ENCODE peak calls at places on chromosomes 7 and 10, in five cellular contexts. Z, V, G, L and O are unnamed samples.

GRCh38 chr10:80211786-80212185 is 6.4 kb upstream of the ANXA11 start:
- DNase-seq in Z (no peak), V (no peak), G (no peak), L (no peak), O (no peak)

GRCh38 chr7:46654546-46655443 is 733.7 kb upstream of the IGFBP3 start:
- DNase-seq in Z (no peak), V (no peak), G (peak; percentile 15), L (no peak), O (no peak)

GRCh38 chr7:27997188-27997707 is 183.3 kb downstream of the JAZF1 start:
- DNase-seq in Z (no peak), V (no peak), G (no peak), L (no peak), O (no peak)

GRCh38 chr7:1882451-1882850 is 212.4 kb downstream of the ELFN1 start:
- DNase-seq in Z (no peak), V (no peak), G (no peak), L (no peak), O (no peak)

GRCh38 chr10:51399840-51400239 is 299.6 kb downstream of the CSTF2T start:
- DNase-seq in Z (no peak), V (no peak), G (no peak), L (no peak), O (no peak)

GRCh38 chr10:113504423-113504822 is 48.4 kb upstream of the HABP2 start:
- DNase-seq in Z (no peak), V (no peak), G (no peak), L (no peak), O (no peak)

GRCh38 chr10:12717981-12718707 is 283.4 kb downstream of the CCDC3 start:
- DNase-seq in Z (peak; percentile 31), V (no peak), G (no peak), L (no peak), O (peak; percentile 51)

GRCh38 chr7:12258074-12258473 is 47.0 kb downstream of the TMEM106B start:
- DNase-seq in Z (no peak), V (no peak), G (no peak), L (no peak), O (no peak)

GRCh38 chr7:92751902-92752901 is 84.2 kb downstream of the CDK6 start:
- DNase-seq in Z (no peak), V (no peak), G (peak; percentile 96), L (no peak), O (peak; percentile 89)

GRCh38 chr10:88660593-88660884 is 3.7 kb upstream of the LIPF start:
- DNase-seq in Z (no peak), V (no peak), G (no peak), L (no peak), O (no peak)

GRCh38 chr7:81155654-81156373 is 237.0 kb upstream of the SEMA3C start:
- DNase-seq in Z (no peak), V (no peak), G (no peak), L (no peak), O (no peak)

GRCh38 chr10:85524001-85524400 is 842.6 kb downstream of the GRID1 start:
- DNase-seq in Z (no peak), V (no peak), G (no peak), L (no peak), O (no peak)

GRCh38 chr7:33590902-33591301 is 314.4 kb upstream of the BMPER start:
- DNase-seq in Z (no peak), V (no peak), G (peak; percentile 91), L (no peak), O (no peak)

GRCh38 chr7:101947899-101948298 is 130.5 kb downstream of the CUX1 start:
- DNase-seq in Z (no peak), V (no peak), G (no peak), L (peak; percentile 79), O (no peak)

GRCh38 chr10:70761727-70762350 is 23.3 kb downstream of the TBATA start:
- DNase-seq in Z (no peak), V (no peak), G (no peak), L (no peak), O (no peak)

GRCh38 chr10:58998924-58999713 is 177.3 kb upstream of the PHYHIPL start:
- DNase-seq in Z (no peak), V (no peak), G (no peak), L (peak; percentile 80), O (peak; percentile 82)

GRCh38 chr7:144048648-144049047 is at the start of gene OR2A5:
- DNase-seq in Z (no peak), V (no peak), G (no peak), L (no peak), O (no peak)

GRCh38 chr10:17787087-17787942 is 21.8 kb upstream of the MRC1 start:
- DNase-seq in Z (no peak), V (no peak), G (peak; percentile 99), L (no peak), O (peak; percentile 84)

GRCh38 chr10:102133373-102134195 is 744 bp downstream of the PPRC1 start:
- DNase-seq in Z (peak; percentile 69), V (peak; percentile 67), G (peak; percentile 90), L (peak; percentile 84), O (peak; percentile 66)

GRCh38 chr10:75103881-75104686 is 7.4 kb upstream of the SAMD8 start:
- DNase-seq in Z (no peak), V (no peak), G (no peak), L (no peak), O (no peak)

GRCh38 chr10:65320256-65321026 is 1605.4 kb upstream of the LRRTM3 start:
- DNase-seq in Z (no peak), V (no peak), G (no peak), L (no peak), O (no peak)

GRCh38 chr7:113809591-113809990 is 109.2 kb downstream of the PPP1R3A start:
- DNase-seq in Z (no peak), V (no peak), G (no peak), L (no peak), O (no peak)

GRCh38 chr7:36661135-36661840 is 63.0 kb downstream of the AOAH start:
- DNase-seq in Z (no peak), V (no peak), G (peak; percentile 67), L (no peak), O (no peak)

GRCh38 chr7:123712619-123713018 is 36.2 kb downstream of the WASL start:
- DNase-seq in Z (no peak), V (no peak), G (peak; percentile 39), L (no peak), O (no peak)

GRCh38 chr7:126569402-126569801 is 683.3 kb downstream of the GRM8 start:
- DNase-seq in Z (no peak), V (no peak), G (peak; percentile 35), L (no peak), O (no peak)

GRCh38 chr7:40059057-40059456 is 75.4 kb downstream of the MPLKIP start:
- DNase-seq in Z (no peak), V (no peak), G (no peak), L (no peak), O (no peak)

GRCh38 chr10:96368971-96369370 is 10.2 kb upstream of the OPALIN start:
- DNase-seq in Z (no peak), V (no peak), G (no peak), L (no peak), O (no peak)

GRCh38 chr7:93890464-93891068 is at the start of gene TFPI2:
- DNase-seq in Z (peak; percentile 82), V (peak; percentile 78), G (peak; percentile 87), L (peak; percentile 56), O (peak; percentile 37)

GRCh38 chr10:97361050-97361901 is 26.7 kb upstream of the FRAT2 start:
- DNase-seq in Z (no peak), V (no peak), G (no peak), L (no peak), O (no peak)

GRCh38 chr10:82969405-82969804 is 1094.4 kb downstream of the NRG3 start:
- DNase-seq in Z (no peak), V (no peak), G (peak; percentile 53), L (no peak), O (no peak)

GRCh38 chr7:2680792-2681490 is 7.1 kb upstream of the AMZ1 start:
- DNase-seq in Z (peak; percentile 95), V (peak; percentile 81), G (peak; percentile 87), L (peak; percentile 88), O (peak; percentile 54)

GRCh38 chr10:130341325-130341724 is 205.1 kb downstream of the GLRX3 start:
- DNase-seq in Z (no peak), V (peak; percentile 66), G (no peak), L (no peak), O (no peak)

GRCh38 chr10:69459893-69460575 is 8.8 kb downstream of the TSPAN15 start:
- DNase-seq in Z (no peak), V (no peak), G (no peak), L (no peak), O (no peak)

GRCh38 chr7:70738486-70738885 is 393.5 kb upstream of the GALNT17 start:
- DNase-seq in Z (no peak), V (no peak), G (no peak), L (no peak), O (no peak)

GRCh38 chr7:66741-67140 is 125.6 kb upstream of the FAM20C start:
- DNase-seq in Z (no peak), V (no peak), G (no peak), L (peak; percentile 38), O (no peak)

GRCh38 chr10:99534939-99535763 is 2.4 kb downstream of the NKX2-3 start:
- DNase-seq in Z (no peak), V (peak; percentile 73), G (peak; percentile 53), L (no peak), O (no peak)

GRCh38 chr7:24812313-24812945 is 55.2 kb upstream of the GSDME start:
- DNase-seq in Z (peak; percentile 77), V (peak; percentile 67), G (peak; percentile 63), L (peak; percentile 64), O (peak; percentile 24)